ENCODE peak calls at places on chromosome 10, in five cellular contexts. I is PC-3, F is astrocyte, P is endothelial cell of umbilical vein, N is mammary epithelial cell. R is an unnamed sample.

GRCh38 chr10:115827180-115827579 is 445.8 kb downstream of the GFRA1 start:
- DNase-seq in I (no peak), F (peak; percentile 91), P (no peak), N (no peak), R (no peak)

GRCh38 chr10:92573091-92573797 is 649 bp downstream of the IDE start:
- DNase-seq in I (peak; percentile 42), F (peak; percentile 26), P (peak; percentile 54), N (peak; percentile 46), R (peak; percentile 55)

GRCh38 chr10:80552151-80552646 is 14.5 kb downstream of the SH2D4B start:
- DNase-seq in I (no peak), F (no peak), P (peak; percentile 26), N (no peak), R (peak; percentile 23)

GRCh38 chr10:125158528-125159485 is 1.6 kb downstream of the CTBP2 start:
- DNase-seq in I (peak; percentile 44), F (peak; percentile 47), P (peak; percentile 76), N (peak; percentile 56), R (no peak)

GRCh38 chr10:84552478-84552877 is 224.1 kb downstream of the CCSER2 start:
- DNase-seq in I (no peak), F (no peak), P (no peak), N (no peak), R (peak; percentile 65)

GRCh38 chr10:28730031-28730778 is 52.9 kb downstream of the BAMBI start:
- DNase-seq in I (no peak), F (no peak), P (no peak), N (no peak), R (no peak)

GRCh38 chr10:43843331-43844101 is 194.8 kb upstream of the ZNF32 start:
- DNase-seq in I (no peak), F (peak; percentile 69), P (no peak), N (no peak), R (no peak)

GRCh38 chr10:74078037-74078436 is 72.6 kb downstream of the AP3M1 start:
- DNase-seq in I (peak; percentile 85), F (peak; percentile 93), P (peak; percentile 77), N (no peak), R (no peak)

GRCh38 chr10:98115388-98115787 is 19.1 kb upstream of the R3HCC1L start:
- DNase-seq in I (no peak), F (no peak), P (no peak), N (no peak), R (no peak)

GRCh38 chr10:34727595-34728033 is 87.5 kb downstream of the PARD3 start:
- DNase-seq in I (no peak), F (peak; percentile 9), P (no peak), N (peak; percentile 35), R (peak; percentile 56)

GRCh38 chr10:8194050-8194449 is 139.6 kb downstream of the GATA3 start:
- DNase-seq in I (no peak), F (no peak), P (no peak), N (no peak), R (no peak)

GRCh38 chr10:21526184-21526951 is 886 bp upstream of the SKIDA1 start:
- DNase-seq in I (peak; percentile 49), F (peak; percentile 80), P (peak; percentile 70), N (peak; percentile 61), R (peak; percentile 81)

GRCh38 chr10:6379015-6379776 is 176.5 kb downstream of the PFKFB3 start:
- DNase-seq in I (no peak), F (no peak), P (no peak), N (peak; percentile 54), R (no peak)

GRCh38 chr10:113273151-113273876 is 279.5 kb upstream of the HABP2 start:
- DNase-seq in I (no peak), F (peak; percentile 38), P (peak; percentile 8), N (no peak), R (peak; percentile 25)

GRCh38 chr10:96400465-96400864 is 41.7 kb upstream of the OPALIN start:
- DNase-seq in I (no peak), F (no peak), P (no peak), N (no peak), R (no peak)

GRCh38 chr10:12048547-12048946 is 5.9 kb upstream of the UPF2 start:
- DNase-seq in I (no peak), F (no peak), P (no peak), N (no peak), R (no peak)

GRCh38 chr10:50861370-50861769 is 24.1 kb downstream of the A1CF start:
- DNase-seq in I (no peak), F (no peak), P (no peak), N (no peak), R (no peak)

GRCh38 chr10:104641150-104642000 is at the start of gene SORCS3:
- DNase-seq in I (no peak), F (no peak), P (no peak), N (no peak), R (peak; percentile 55)

GRCh38 chr10:104639595-104640338 is 1.3 kb upstream of the SORCS3 start:
- DNase-seq in I (no peak), F (no peak), P (no peak), N (no peak), R (peak; percentile 72)

GRCh38 chr10:104642001-104642270 is 846 bp downstream of the SORCS3 start:
- DNase-seq in I (no peak), F (no peak), P (no peak), N (no peak), R (peak; percentile 50)

GRCh38 chr10:104640339-104641149 is 546 bp upstream of the SORCS3 start:
- DNase-seq in I (no peak), F (no peak), P (no peak), N (no peak), R (peak; percentile 38)

GRCh38 chr10:104638861-104639594 is 2.1 kb upstream of the SORCS3 start:
- DNase-seq in I (no peak), F (no peak), P (no peak), N (no peak), R (peak; percentile 89)
- TF ChIP-seq EZH2 in I (no peak), F (no peak), P (no peak), N (no peak), R (no peak)

GRCh38 chr10:71314694-71315225 is 4.3 kb upstream of the SLC29A3 start:
- DNase-seq in I (no peak), F (no peak), P (no peak), N (no peak), R (peak; percentile 24)

GRCh38 chr10:71312840-71313789 is 5.9 kb upstream of the SLC29A3 start:
- DNase-seq in I (no peak), F (peak; percentile 56), P (no peak), N (no peak), R (no peak)

GRCh38 chr10:71316081-71316785 is 2.8 kb upstream of the SLC29A3 start:
- DNase-seq in I (no peak), F (no peak), P (peak; percentile 16), N (no peak), R (no peak)

GRCh38 chr10:71312220-71312619 is 6.8 kb upstream of the SLC29A3 start:
- DNase-seq in I (peak; percentile 24), F (no peak), P (no peak), N (no peak), R (no peak)

DNA sequence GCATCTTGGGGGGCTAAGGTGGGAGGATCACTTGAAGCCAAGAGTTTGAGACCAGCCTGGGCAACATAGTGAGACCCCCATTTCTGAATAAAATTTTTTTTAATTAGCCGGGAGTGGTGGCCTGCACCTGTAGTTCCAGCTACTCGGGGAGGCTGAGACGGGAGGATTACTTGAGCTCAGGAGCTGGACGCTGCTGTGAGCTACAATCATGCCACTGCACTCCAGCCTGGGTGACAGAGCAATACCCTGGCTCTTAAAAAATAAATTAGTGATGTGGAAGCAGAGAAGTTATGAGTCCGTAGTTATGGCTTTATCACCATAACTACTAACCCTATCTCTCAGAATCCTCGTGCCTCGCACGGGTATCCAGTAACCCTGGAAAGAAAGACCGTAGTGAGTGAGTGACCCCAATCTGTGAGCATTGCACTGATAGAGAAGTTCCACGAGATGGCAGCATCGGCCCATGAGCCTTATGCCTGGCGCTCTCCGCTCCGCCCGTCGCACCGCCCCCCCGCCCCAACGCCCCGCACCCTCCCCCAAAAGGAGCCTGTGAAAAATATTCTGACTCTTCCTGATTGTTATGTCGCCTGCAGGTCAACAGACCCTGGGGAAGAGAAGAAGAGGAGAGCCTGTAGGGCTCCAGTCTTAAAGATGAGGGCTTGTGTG is 4.9 kb upstream of the SLC29A3 start:
- DNase-seq in I (peak; percentile 50), F (no peak), P (peak; percentile 28), N (no peak), R (peak; percentile 80)
- H2AFZ ChIP-seq in I (peak overlapping the region; percentile 26), F (peak overlapping the region; percentile 54), P (no peak overlapping the region), N (no peak overlapping the region), R (peak overlapping the region; percentile 93)

GRCh38 chr10:133336131-133337078 is at the start of gene CALY:
- DNase-seq in I (no peak), F (no peak), P (no peak), N (no peak), R (peak; percentile 82)

GRCh38 chr10:133335238-133336122 is 1.2 kb downstream of the CALY start:
- DNase-seq in I (peak; percentile 8), F (peak; percentile 29), P (no peak), N (no peak), R (peak; percentile 81)

GRCh38 chr10:133337079-133337725 is 506 bp upstream of the CALY start:
- DNase-seq in I (no peak), F (no peak), P (no peak), N (no peak), R (no peak)

GRCh38 chr10:133332936-133333699 is 3.6 kb downstream of the CALY start:
- DNase-seq in I (no peak), F (no peak), P (no peak), N (no peak), R (no peak)

DNA sequence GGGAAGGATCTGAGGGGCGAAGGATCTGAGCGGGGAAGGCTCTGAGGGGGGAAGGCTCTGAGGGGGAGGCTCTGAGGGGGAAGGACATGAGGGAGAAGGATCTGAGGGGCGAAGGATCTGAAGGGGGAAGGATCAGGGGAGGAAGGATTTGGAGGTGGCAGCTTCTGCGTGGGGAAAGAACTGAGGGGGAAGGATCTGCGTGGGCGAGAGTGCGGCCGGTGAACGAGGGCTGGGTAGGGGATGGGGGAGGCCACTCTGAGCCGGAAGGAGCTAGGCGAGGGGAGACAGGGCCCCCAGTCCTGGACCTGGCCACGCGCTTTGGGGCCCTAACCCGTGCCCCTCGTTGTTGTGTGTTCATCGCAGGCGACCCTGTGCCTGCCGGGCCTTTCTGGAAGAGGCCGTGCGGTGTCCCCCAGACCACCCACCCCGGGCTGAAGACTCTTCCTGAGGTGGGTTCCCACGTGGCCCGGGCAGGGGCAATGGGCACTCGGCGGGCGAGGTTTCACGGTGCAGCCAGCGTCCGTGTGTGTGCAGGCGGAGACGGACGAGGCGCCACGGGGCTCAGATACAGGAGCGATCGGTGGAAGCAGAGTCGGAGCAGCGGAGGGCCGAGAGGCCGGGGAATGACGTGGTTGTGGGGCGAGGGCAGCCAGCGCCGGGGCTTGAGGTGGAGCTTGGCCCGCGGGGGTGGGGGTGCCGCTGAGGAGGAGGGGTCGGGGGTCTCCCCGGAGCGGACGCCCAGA is 2.0 kb downstream of the CALY start:
- DNase-seq in I (no peak), F (no peak), P (no peak), N (no peak), R (peak; percentile 60)
- TF ChIP-seq EZH2 in I (no peak), F (peak; percentile 16), P (no peak), N (no peak), R (peak; percentile 66)

GRCh38 chr10:36712695-36713094 is 412.7 kb upstream of the ANKRD30A start:
- DNase-seq in I (peak; percentile 46), F (no peak), P (no peak), N (no peak), R (no peak)

GRCh38 chr10:36720931-36721330 is 404.5 kb upstream of the ANKRD30A start:
- DNase-seq in I (peak; percentile 100), F (no peak), P (peak; percentile 6), N (no peak), R (no peak)

GRCh38 chr10:36711371-36711770 is 414.0 kb upstream of the ANKRD30A start:
- DNase-seq in I (no peak), F (no peak), P (no peak), N (no peak), R (no peak)

GRCh38 chr10:36717118-36717517 is 408.3 kb upstream of the ANKRD30A start:
- DNase-seq in I (peak; percentile 82), F (no peak), P (no peak), N (no peak), R (no peak)

GRCh38 chr10:36716291-36716690 is 409.1 kb upstream of the ANKRD30A start:
- DNase-seq in I (peak; percentile 80), F (no peak), P (no peak), N (no peak), R (no peak)
- H2AFZ ChIP-seq in I (no peak overlapping the region), F (no peak overlapping the region), P (no peak overlapping the region), N (no peak overlapping the region), R (no peak overlapping the region)